ENCODE peak calls at places on chromosomes 7 and 10, in six cellular contexts. F is uterus; W is effector memory CD4-positive, alpha-beta T cell; I is adrenal gland; E is spleen; Y is pancreas. G is an unnamed sample.

GRCh38 chr7:101635484-101635883 is 6.4 kb upstream of the MYL10 start:
- DNase-seq in F (no peak), W (no peak), I (peak; percentile 61), E (peak; percentile 43), Y (no peak), G (no peak)

GRCh38 chr7:55129409-55130078 is 110.7 kb downstream of the EGFR start:
- DNase-seq in F (no peak), W (no peak), I (no peak), E (no peak), Y (no peak), G (no peak)

GRCh38 chr7:96052289-96052688 is 269.6 kb downstream of the SLC25A13 start:
- DNase-seq in F (no peak), W (no peak), I (no peak), E (no peak), Y (no peak), G (no peak)

GRCh38 chr10:132774905-132775863 is 10.8 kb downstream of the NKX6-2 start:
- DNase-seq in F (no peak), W (no peak), I (no peak), E (no peak), Y (peak; percentile 91), G (no peak)

GRCh38 chr7:154559454-154559853 is 443.5 kb downstream of the PAXIP1 start:
- DNase-seq in F (no peak), W (no peak), I (no peak), E (no peak), Y (no peak), G (no peak)

GRCh38 chr7:128351296-128352123 is 7.8 kb upstream of the RBM28 start:
- DNase-seq in F (no peak), W (no peak), I (no peak), E (peak; percentile 80), Y (peak; percentile 73), G (no peak)

GRCh38 chr10:71269301-71270288 is 49.5 kb upstream of the SLC29A3 start:
- DNase-seq in F (no peak), W (no peak), I (no peak), E (no peak), Y (peak; percentile 12), G (no peak)

GRCh38 chr10:62437696-62438095 is 63.5 kb downstream of the ZNF365 start:
- DNase-seq in F (no peak), W (no peak), I (no peak), E (no peak), Y (no peak), G (no peak)

GRCh38 chr7:79461660-79462059 is 8.2 kb upstream of the MAGI2 start:
- DNase-seq in F (no peak), W (no peak), I (no peak), E (no peak), Y (no peak), G (no peak)

GRCh38 chr10:130509881-130510689 is 373.9 kb downstream of the GLRX3 start:
- DNase-seq in F (no peak), W (no peak), I (no peak), E (no peak), Y (no peak), G (no peak)

GRCh38 chr7:127979113-127979727 is 52.0 kb downstream of the LRRC4 start:
- DNase-seq in F (no peak), W (no peak), I (no peak), E (no peak), Y (no peak), G (no peak)

GRCh38 chr10:118564652-118565051 is 30.8 kb downstream of the PRLHR start:
- DNase-seq in F (no peak), W (no peak), I (no peak), E (no peak), Y (no peak), G (no peak)

GRCh38 chr10:98460837-98461499 is 14.2 kb upstream of the HPS1 start:
- DNase-seq in F (peak; percentile 56), W (no peak), I (peak; percentile 86), E (no peak), Y (no peak), G (no peak)

GRCh38 chr7:64630496-64630895 is 35.4 kb upstream of the ZNF107 start:
- DNase-seq in F (no peak), W (no peak), I (no peak), E (no peak), Y (no peak), G (no peak)

GRCh38 chr7:17921891-17922416 is 18.3 kb downstream of the SNX13 start:
- DNase-seq in F (no peak), W (no peak), I (no peak), E (no peak), Y (no peak), G (no peak)

GRCh38 chr10:51063659-51064535 is 10.4 kb upstream of the PRKG1 start:
- DNase-seq in F (no peak), W (no peak), I (no peak), E (no peak), Y (no peak), G (no peak)

GRCh38 chr10:59991661-59992060 is 85.3 kb upstream of the CCDC6 start:
- DNase-seq in F (peak; percentile 20), W (no peak), I (peak; percentile 19), E (no peak), Y (no peak), G (peak; percentile 48)

GRCh38 chr7:13077466-13077865 is 390.0 kb downstream of the ARL4A start:
- DNase-seq in F (no peak), W (no peak), I (no peak), E (no peak), Y (no peak), G (no peak)

GRCh38 chr10:10630281-10630680 is 387.4 kb upstream of the CELF2 start:
- DNase-seq in F (no peak), W (no peak), I (no peak), E (no peak), Y (no peak), G (no peak)

GRCh38 chr7:103240806-103241205 is 56.4 kb upstream of the PMPCB start:
- DNase-seq in F (no peak), W (no peak), I (no peak), E (no peak), Y (no peak), G (no peak)

GRCh38 chr10:11515596-11516418 is 95.6 kb downstream of the USP6NL start:
- DNase-seq in F (peak; percentile 27), W (no peak), I (peak; percentile 39), E (no peak), Y (no peak), G (peak; percentile 49)

GRCh38 chr10:54559498-54559897 is 241.5 kb downstream of the PCDH15 start:
- DNase-seq in F (no peak), W (no peak), I (no peak), E (no peak), Y (no peak), G (no peak)

GRCh38 chr10:74231375-74231774 is 80.4 kb downstream of the ADK start:
- DNase-seq in F (no peak), W (no peak), I (peak; percentile 64), E (no peak), Y (no peak), G (no peak)

GRCh38 chr10:116742367-116743265 is at the start of gene HSPA12A:
- DNase-seq in F (peak; percentile 86), W (no peak), I (peak; percentile 80), E (peak; percentile 87), Y (peak; percentile 90), G (peak; percentile 81)

GRCh38 chr10:6766061-6766460 is 186.0 kb upstream of the PRKCQ start:
- DNase-seq in F (peak; percentile 26), W (no peak), I (no peak), E (no peak), Y (no peak), G (no peak)

GRCh38 chr7:37112882-37113281 is 335.8 kb downstream of the ELMO1 start:
- DNase-seq in F (no peak), W (no peak), I (peak; percentile 89), E (no peak), Y (no peak), G (no peak)

GRCh38 chr10:30818854-30819253 is 189.3 kb upstream of the LYZL2 start:
- DNase-seq in F (no peak), W (no peak), I (no peak), E (peak; percentile 57), Y (no peak), G (peak; percentile 63)

GRCh38 chr7:2800923-2801682 is 43.0 kb downstream of the GNA12 start:
- DNase-seq in F (peak; percentile 56), W (no peak), I (no peak), E (peak; percentile 49), Y (no peak), G (peak; percentile 64)

DNA sequence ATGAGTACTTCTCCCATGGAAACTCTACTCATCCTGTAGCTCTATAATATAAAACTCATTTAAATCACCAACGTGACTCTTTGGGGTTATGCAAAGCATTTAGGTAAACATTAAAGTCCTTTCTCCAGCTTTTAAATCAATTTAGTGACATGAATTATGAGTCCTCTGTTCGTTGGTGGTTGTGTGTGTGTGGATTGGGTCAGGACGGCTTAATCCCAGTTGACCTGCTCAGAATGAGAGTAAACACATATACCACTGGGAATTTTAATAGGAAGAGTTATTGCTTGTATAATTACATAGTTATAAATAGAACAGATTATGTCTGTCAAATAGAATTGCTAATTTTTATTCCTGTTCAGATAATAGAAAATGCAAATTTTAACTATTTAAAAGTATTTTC is 30.7 kb upstream of the ADCY1 start:
- DNase-seq in F (no peak), W (no peak), I (no peak), E (no peak), Y (no peak), G (no peak)
- H3K4me1 ChIP-seq in F (no peaks in the 10 kb centered on the region), W (no peaks in the 10 kb centered on the region), I (no peaks in the 10 kb centered on the region), E (no peaks in the 10 kb centered on the region), Y (no peaks in the 10 kb centered on the region), G (no peaks in the 10 kb centered on the region)

GRCh38 chr7:30177186-30177585 is 42.4 kb downstream of the MTURN start:
- DNase-seq in F (no peak), W (no peak), I (no peak), E (no peak), Y (no peak), G (no peak)
- H3K4me1 ChIP-seq in F (no peaks in the 10 kb centered on the region), W (no peaks in the 10 kb centered on the region), I (peaks cover 50% of the 10 kb centered on the region), E (peaks cover 8% of the 10 kb centered on the region), Y (peaks cover 34% of the 10 kb centered on the region), G (peaks cover 67% of the 10 kb centered on the region)

DNA sequence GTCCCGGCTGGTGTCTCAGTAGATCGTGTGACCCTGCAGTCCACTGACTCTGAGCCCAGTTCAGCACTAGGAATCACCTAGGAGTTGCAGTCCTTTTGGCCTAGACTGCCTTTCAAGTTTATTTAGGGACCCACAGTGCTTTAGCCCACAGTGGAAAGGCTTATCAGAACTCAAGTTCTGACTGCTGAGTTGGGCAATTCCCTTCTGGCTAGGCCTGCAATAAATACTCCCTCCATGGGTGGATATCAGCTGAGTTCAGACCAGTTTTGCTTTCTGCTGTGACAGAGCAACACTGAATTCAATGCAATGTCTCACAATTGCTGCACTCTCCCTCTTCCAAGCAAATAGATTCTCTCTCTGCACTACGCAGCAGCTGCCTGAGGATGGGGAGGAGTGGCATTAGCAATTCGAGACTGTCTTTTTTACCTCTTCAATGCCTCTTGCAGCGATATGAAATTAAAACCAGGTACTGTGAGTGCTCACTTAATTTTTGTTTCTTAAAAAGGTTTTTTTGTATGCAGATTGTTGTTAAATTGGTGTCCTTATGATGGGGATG is 1153.2 kb downstream of the SORCS1 start:
- DNase-seq in F (no peak), W (no peak), I (no peak), E (no peak), Y (no peak), G (no peak)
- H3K4me1 ChIP-seq in F (no peaks in the 10 kb centered on the region), W (no peaks in the 10 kb centered on the region), I (no peaks in the 10 kb centered on the region), E (no peaks in the 10 kb centered on the region), Y (no peaks in the 10 kb centered on the region), G (no peaks in the 10 kb centered on the region)

DNA sequence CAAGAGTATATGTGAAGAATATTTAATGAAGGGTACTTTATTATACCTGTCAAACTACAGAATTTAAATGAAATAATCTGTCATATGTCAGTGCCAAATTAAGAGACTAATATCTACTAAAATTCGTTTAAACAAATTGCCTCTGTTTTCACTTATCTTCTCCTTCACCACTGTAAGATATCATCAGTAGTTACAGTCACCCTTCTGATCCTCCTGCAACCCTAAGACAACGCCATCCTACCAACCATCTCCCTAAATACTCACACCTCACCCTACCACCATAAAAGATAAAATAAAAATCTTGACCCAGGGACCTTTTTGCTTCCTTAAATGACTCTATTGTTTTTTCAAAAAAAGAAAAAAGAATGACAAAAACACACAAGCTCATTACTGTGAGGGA is 20.8 kb downstream of the EZH2 start:
- DNase-seq in F (no peak), W (no peak), I (no peak), E (no peak), Y (no peak), G (no peak)
- H3K4me1 ChIP-seq in F (no peaks in the 10 kb centered on the region), W (no peaks in the 10 kb centered on the region), I (no peaks in the 10 kb centered on the region), E (no peaks in the 10 kb centered on the region), Y (no peaks in the 10 kb centered on the region), G (no peaks in the 10 kb centered on the region)

G was measured in tibial artery.